ENCODE peak calls at places on chromosomes 11 and 22, in five cellular contexts. Z is naive thymus-derived CD8-positive, alpha-beta T cell; W is GM12865; L is AG08395; N is cardiac fibroblast. T is an unnamed sample.

GRCh38 chr11:47176328-47177228 is at the start of gene ARFGAP2:
- DNase-seq in N (peak; percentile 98), Z (peak; percentile 92), L (peak; percentile 100), W (peak; percentile 98), T (peak; percentile 91)

GRCh38 chr22:36918730-36919129 is 5.3 kb downstream of the CSF2RB start:
- DNase-seq in W (no peak), N (no peak), Z (no peak), L (no peak), T (no peak)

GRCh38 chr11:100753144-100753543 is 66.1 kb downstream of the ARHGAP42 start:
- DNase-seq in W (no peak), N (no peak), Z (no peak), L (no peak), T (no peak)

GRCh38 chr11:20658135-20658534 is 11.3 kb upstream of the NELL1 start:
- DNase-seq in Z (no peak), L (no peak), W (no peak), N (no peak), T (no peak)

GRCh38 chr11:44628730-44629361 is 63.4 kb downstream of the CD82 start:
- DNase-seq in Z (no peak), L (no peak), N (no peak), W (no peak), T (peak; percentile 44)

GRCh38 chr11:110471315-110471714 is 41.6 kb downstream of the FDX1 start:
- DNase-seq in N (peak; percentile 75), L (peak; percentile 14), Z (no peak), W (no peak), T (no peak)

GRCh38 chr22:24857576-24857975 is 51.6 kb downstream of the SGSM1 start:
- DNase-seq in W (no peak), Z (no peak), N (no peak), L (no peak), T (no peak)

GRCh38 chr22:42376721-42377177 is 55.5 kb downstream of the NFAM1 start:
- DNase-seq in L (peak; percentile 87), Z (no peak), N (peak; percentile 65), W (peak; percentile 13), T (no peak)

GRCh38 chr11:10496296-10496936 is 41.4 kb downstream of the AMPD3 start:
- DNase-seq in L (no peak), N (no peak), W (no peak), Z (no peak), T (no peak)

GRCh38 chr11:8577791-8578581 is 16.0 kb downstream of the STK33 start:
- DNase-seq in W (no peak), Z (no peak), N (no peak), L (no peak), T (no peak)

GRCh38 chr11:93528757-93529639 is 14.2 kb downstream of the SMCO4 start:
- DNase-seq in L (no peak), N (no peak), Z (no peak), W (no peak), T (no peak)

GRCh38 chr11:133163463-133164419 is 368.6 kb downstream of the OPCML start:
- DNase-seq in L (peak; percentile 45), N (peak; percentile 53), W (peak; percentile 62), Z (no peak), T (no peak)

GRCh38 chr22:33921576-33922181 is 1.4 kb upstream of the LARGE1 start:
- DNase-seq in Z (no peak), N (peak; percentile 67), L (peak; percentile 62), W (peak; percentile 74), T (peak; percentile 73)

GRCh38 chr11:429931-430456 is 11.8 kb downstream of the ANO9 start:
- DNase-seq in N (no peak), L (no peak), W (no peak), Z (no peak), T (no peak)

GRCh38 chr11:74417860-74418508 is 19.8 kb upstream of the PGM2L1 start:
- DNase-seq in L (peak; percentile 15), W (no peak), Z (no peak), N (no peak), T (no peak)

GRCh38 chr11:110909331-110909730 is 197.1 kb upstream of the ARHGAP20 start:
- DNase-seq in N (no peak), W (no peak), L (no peak), Z (no peak), T (no peak)

GRCh38 chr22:37746366-37747089 is 49.7 kb downstream of the TRIOBP start:
- DNase-seq in Z (no peak), N (no peak), W (peak; percentile 13), L (no peak), T (peak; percentile 51)

GRCh38 chr11:59562292-59562691 is 51.0 kb downstream of the OR4D9 start:
- DNase-seq in Z (no peak), L (no peak), W (no peak), N (no peak), T (no peak)

GRCh38 chr22:17871726-17872458 is 97.6 kb upstream of the BID start:
- DNase-seq in L (no peak), W (no peak), N (no peak), Z (no peak), T (no peak)

GRCh38 chr22:39946571-39947407 is 13.4 kb upstream of the TMA7B start:
- DNase-seq in N (no peak), W (peak; percentile 48), Z (no peak), L (no peak), T (no peak)

GRCh38 chr22:44195189-44195871 is 14.6 kb downstream of the PARVG start:
- DNase-seq in N (no peak), W (peak; percentile 48), L (no peak), Z (no peak), T (no peak)

GRCh38 chr11:69797156-69797555 is 22.0 kb upstream of the FGF4 start:
- DNase-seq in L (no peak), Z (no peak), N (no peak), W (no peak), T (no peak)

GRCh38 chr11:28819741-28820140 is 711.6 kb downstream of the METTL15 start:
- DNase-seq in L (no peak), N (no peak), W (no peak), Z (no peak), T (no peak)

GRCh38 chr11:96390403-96390830 is 604 bp downstream of the JRKL start:
- DNase-seq in Z (no peak), W (no peak), N (peak; percentile 77), L (peak; percentile 3), T (no peak)

GRCh38 chr11:117437791-117438130 is 110.1 kb downstream of the CEP164 start:
- DNase-seq in L (no peak), Z (no peak), N (no peak), W (no peak), T (no peak)

GRCh38 chr11:2213384-2213842 is 41.8 kb upstream of the TH start:
- DNase-seq in W (no peak), N (no peak), L (no peak), Z (no peak), T (no peak)

GRCh38 chr22:43239102-43239875 is 52.4 kb upstream of the TTLL12 start:
- DNase-seq in Z (no peak), N (peak; percentile 36), W (no peak), L (no peak), T (no peak)

T was measured in SJSA1.